ENCODE peak calls at places on chromosomes 12 and 14, in nine cellular contexts. P is activated CD4-positive, alpha-beta T cell treated with anti-CD3 and anti-CD28 coated beads, Interleukin-2, amount 50 U/mL, for 24 hours; J is endothelial cell; K is neural progenitor cell; G is WERI-Rb-1; Y is activated CD8-positive, alpha-beta T cell treated with anti-CD3 and anti-CD28 coated beads, Interleukin-2, amount 10 ng/mL, durations not matched to agents 7 days and 5 days; M is glutamatergic neuron; R is NCI-H1436; S is Calu3. U is an unnamed sample.

GRCh38 chr14:39368261-39368959 is 63.8 kb downstream of the FBXO33 start:
- DNase-seq in K (peak; percentile 89), R (peak; percentile 60), G (peak; percentile 53), S (peak; percentile 62), M (peak; percentile 58), J (peak; percentile 52), P (peak; percentile 2), Y (peak; percentile 63), U (peak; percentile 88)

GRCh38 chr12:46663297-46663696 is 162.5 kb downstream of the SLC38A4 start:
- DNase-seq in K (no peak), P (no peak), G (no peak), S (no peak), Y (no peak), R (no peak), M (no peak), J (no peak), U (no peak)

GRCh38 chr12:13164859-13165577 is 31.5 kb upstream of the EMP1 start:
- DNase-seq in S (no peak), G (no peak), K (no peak), M (no peak), R (no peak), P (no peak), Y (no peak), J (no peak), U (no peak)

GRCh38 chr12:39685854-39686608 is 66.4 kb upstream of the ABCD2 start:
- DNase-seq in Y (peak; percentile 82), P (no peak), J (no peak), R (no peak), K (no peak), G (no peak), M (no peak), S (no peak), U (no peak)

GRCh38 chr12:14597480-14597879 is 29.8 kb upstream of the PLBD1 start:
- DNase-seq in S (no peak), R (no peak), P (no peak), M (no peak), K (no peak), G (no peak), J (no peak), Y (no peak), U (no peak)

GRCh38 chr14:33692762-33693161 is 258.1 kb downstream of the EGLN3 start:
- DNase-seq in J (no peak), P (no peak), Y (no peak), M (no peak), K (no peak), S (no peak), R (no peak), G (no peak), U (no peak)

GRCh38 chr12:46523863-46524770 is 151.5 kb upstream of the SLC38A2 start:
- DNase-seq in P (peak; percentile 20), J (no peak), K (no peak), S (no peak), M (no peak), Y (peak; percentile 64), G (no peak), R (no peak), U (peak; percentile 92)

GRCh38 chr12:50747817-50748216 is 16.1 kb upstream of the ATF1 start:
- DNase-seq in G (no peak), S (no peak), P (no peak), Y (no peak), R (no peak), K (no peak), M (no peak), J (no peak), U (no peak)

GRCh38 chr14:100819829-100820475 is 6.0 kb upstream of the MEG3 start:
- DNase-seq in J (no peak), K (no peak), P (no peak), R (no peak), S (no peak), Y (no peak), G (no peak), M (no peak), U (no peak)

GRCh38 chr12:121061831-121062230 is 22.8 kb upstream of the OASL start:
- DNase-seq in J (no peak), P (no peak), R (no peak), G (no peak), S (no peak), K (peak; percentile 30), Y (no peak), M (no peak), U (peak; percentile 18)

GRCh38 chr12:66823857-66824570 is 145.1 kb upstream of the GRIP1 start:
- DNase-seq in G (no peak), M (no peak), K (no peak), P (no peak), R (no peak), Y (no peak), J (no peak), S (peak; percentile 42), U (no peak)

GRCh38 chr14:93089501-93090269 is 26.0 kb downstream of the ITPK1 start:
- DNase-seq in P (no peak), S (no peak), J (no peak), K (peak; percentile 36), M (no peak), Y (no peak), G (no peak), R (no peak), U (no peak)

GRCh38 chr12:55659486-55660385 is 23.0 kb downstream of the OR10P1 start:
- DNase-seq in R (peak; percentile 3), S (peak; percentile 58), G (peak; percentile 42), K (peak; percentile 49), P (no peak), Y (no peak), M (no peak), J (peak; percentile 21), U (peak; percentile 27)

GRCh38 chr14:77641534-77642341 is 25.3 kb upstream of the SPTLC2 start:
- DNase-seq in S (peak; percentile 63), K (no peak), J (no peak), P (peak; percentile 56), Y (peak; percentile 71), M (no peak), G (no peak), R (no peak), U (no peak)

GRCh38 chr12:116818948-116819832 is 62.1 kb downstream of the HRK start:
- DNase-seq in P (peak; percentile 79), M (peak; percentile 95), J (peak; percentile 83), G (peak; percentile 94), S (peak; percentile 96), Y (peak; percentile 91), R (peak; percentile 91), K (peak; percentile 97), U (peak; percentile 79)

GRCh38 chr14:103920981-103921854 is 7.0 kb upstream of the TDRD9 start:
- DNase-seq in M (peak; percentile 95), Y (peak; percentile 94), P (peak; percentile 91), J (peak; percentile 99), G (peak; percentile 93), S (peak; percentile 97), R (peak; percentile 82), K (peak; percentile 95), U (peak; percentile 83)

GRCh38 chr14:68789002-68789797 is 3.7 kb downstream of the ZFP36L1 start:
- DNase-seq in M (peak; percentile 75), S (peak; percentile 91), P (peak; percentile 80), J (peak; percentile 55), Y (peak; percentile 94), K (peak; percentile 76), R (peak; percentile 56), G (peak; percentile 94), U (peak; percentile 75)

GRCh38 chr12:57240069-57240921 is 10.7 kb downstream of the STAC3 start:
- DNase-seq in Y (peak; percentile 72), G (peak; percentile 69), M (peak; percentile 72), S (peak; percentile 66), P (peak; percentile 56), J (no peak), R (peak; percentile 46), K (peak; percentile 68), U (no peak)

GRCh38 chr14:93195316-93195999 is 10.3 kb downstream of the LYSET start:
- DNase-seq in K (no peak), Y (no peak), S (no peak), P (no peak), J (no peak), R (no peak), M (no peak), G (no peak), U (no peak)

GRCh38 chr12:111597731-111598636 is 1.1 kb downstream of the ATXN2 start:
- DNase-seq in J (peak; percentile 66), R (peak; percentile 3), S (peak; percentile 58), Y (peak; percentile 28), M (peak; percentile 69), K (peak; percentile 68), G (peak; percentile 63), P (peak; percentile 13), U (no peak)

GRCh38 chr12:21065845-21066244 is 65.1 kb upstream of the SLCO1B1 start:
- DNase-seq in Y (no peak), R (no peak), M (no peak), K (peak; percentile 4), J (peak; percentile 8), S (peak; percentile 16), G (peak; percentile 5), P (no peak), U (no peak)

GRCh38 chr14:54420478-54421116 is 20.6 kb downstream of the CNIH1 start:
- DNase-seq in Y (no peak), R (peak; percentile 3), P (no peak), K (peak; percentile 53), G (peak; percentile 55), M (peak; percentile 39), S (peak; percentile 48), J (peak; percentile 55), U (peak; percentile 46)

GRCh38 chr12:96196781-96197180 is 2.6 kb downstream of the ELK3 start:
- DNase-seq in P (no peak), K (no peak), J (no peak), Y (no peak), M (no peak), G (no peak), R (no peak), S (peak; percentile 11), U (no peak)

GRCh38 chr12:60174476-60174875 is 578.6 kb downstream of the SLC16A7 start:
- DNase-seq in G (no peak), K (no peak), J (no peak), M (no peak), Y (no peak), R (no peak), P (no peak), S (no peak), U (no peak)

GRCh38 chr12:49030714-49031572 is 12.4 kb upstream of the PRKAG1 start:
- DNase-seq in G (no peak), R (no peak), S (no peak), Y (no peak), P (no peak), M (no peak), K (no peak), J (no peak), U (no peak)

GRCh38 chr14:88559852-88560251 is 3.0 kb upstream of the ZC3H14 start:
- DNase-seq in M (no peak), K (peak; percentile 39), J (no peak), P (no peak), G (no peak), R (no peak), S (no peak), Y (no peak), U (peak; percentile 53)

GRCh38 chr14:90421001-90421580 is 24.3 kb downstream of the CALM1 start:
- DNase-seq in R (no peak), M (no peak), S (no peak), G (no peak), Y (no peak), P (no peak), K (no peak), J (no peak), U (no peak)

GRCh38 chr14:89356927-89357326 is 60.1 kb downstream of the FOXN3 start:
- DNase-seq in M (no peak), P (no peak), J (no peak), K (no peak), G (no peak), S (no peak), Y (no peak), R (no peak), U (no peak)

GRCh38 chr12:56488041-56488955 is at the start of gene GLS2:
- DNase-seq in J (peak; percentile 45), K (peak; percentile 79), Y (peak; percentile 77), G (peak; percentile 79), P (peak; percentile 67), M (peak; percentile 64), S (peak; percentile 82), R (peak; percentile 76), U (peak; percentile 76)

GRCh38 chr14:23183076-23183475 is 384 bp downstream of the SLC7A8 start:
- DNase-seq in Y (no peak), P (no peak), S (no peak), M (no peak), K (no peak), G (no peak), J (no peak), R (no peak), U (no peak)

GRCh38 chr12:88202500-88202899 is 60.4 kb downstream of the TMTC3 start:
- DNase-seq in K (no peak), M (no peak), R (no peak), P (no peak), S (no peak), J (no peak), G (no peak), Y (no peak), U (no peak)

U was measured in HepG2.